ENCODE peak calls at places on chromosomes 11 and 22, in four cellular contexts. One of them, this sample, is unnamed.

GRCh38 chr11:89381094-89381493 is 110.1 kb downstream of the NOX4 start:
- DNase-seq in neural crest cell: no peak
- DNase-seq in H9: no peak
- DNase-seq in heart right ventricle: no peak
- DNase-seq in this sample: peak

GRCh38 chr11:1574256-1575242 is 2.5 kb upstream of the DUSP8 start:
- DNase-seq in neural crest cell: peak
- DNase-seq in H9: peak
- DNase-seq in heart right ventricle: no peak
- DNase-seq in this sample: no peak

GRCh38 chr11:114880458-114880857 is 202.1 kb downstream of the NXPE2 start:
- DNase-seq in neural crest cell: no peak
- DNase-seq in H9: no peak
- DNase-seq in heart right ventricle: no peak
- DNase-seq in this sample: no peak

GRCh38 chr11:61028135-61028729 is 56.8 kb downstream of the CD6 start:
- DNase-seq in neural crest cell: no peak
- DNase-seq in H9: no peak
- DNase-seq in heart right ventricle: no peak
- DNase-seq in this sample: peak

GRCh38 chr22:35191412-35191811 is 65.9 kb upstream of the HMGXB4 start:
- DNase-seq in neural crest cell: no peak
- DNase-seq in H9: no peak
- DNase-seq in heart right ventricle: no peak
- DNase-seq in this sample: peak

GRCh38 chr11:38460901-38461300 is 1862.9 kb upstream of the RAG2 start:
- DNase-seq in neural crest cell: no peak
- DNase-seq in H9: no peak
- DNase-seq in heart right ventricle: peak
- DNase-seq in this sample: peak

GRCh38 chr22:41966607-41967240 is 2.5 kb upstream of the SEPTIN3 start:
- DNase-seq in neural crest cell: no peak
- DNase-seq in H9: peak
- DNase-seq in heart right ventricle: no peak
- DNase-seq in this sample: peak

GRCh38 chr11:118358071-118358470 is 1.3 kb upstream of the UBE4A start:
- DNase-seq in neural crest cell: no peak
- DNase-seq in H9: no peak
- DNase-seq in heart right ventricle: no peak
- DNase-seq in this sample: no peak

GRCh38 chr22:36763576-36763975 is 12.3 kb downstream of the IFT27 start:
- DNase-seq in neural crest cell: no peak
- DNase-seq in H9: peak
- DNase-seq in heart right ventricle: no peak
- DNase-seq in this sample: peak

GRCh38 chr11:129148487-129148886 is 43.6 kb downstream of the ARHGAP32 start:
- DNase-seq in neural crest cell: no peak
- DNase-seq in H9: no peak
- DNase-seq in heart right ventricle: no peak
- DNase-seq in this sample: peak

GRCh38 chr11:13228569-13228968 is 49.0 kb upstream of the BMAL1 start:
- DNase-seq in neural crest cell: no peak
- DNase-seq in H9: no peak
- DNase-seq in heart right ventricle: no peak
- DNase-seq in this sample: no peak

GRCh38 chr11:86176165-86176884 is 68.2 kb upstream of the EED start:
- DNase-seq in neural crest cell: no peak
- DNase-seq in H9: no peak
- DNase-seq in heart right ventricle: no peak
- DNase-seq in this sample: peak

GRCh38 chr11:69437876-69438205 is 43.6 kb upstream of the LINC01488 start:
- DNase-seq in neural crest cell: no peak
- DNase-seq in H9: no peak
- DNase-seq in heart right ventricle: no peak
- DNase-seq in this sample: no peak

GRCh38 chr11:9692696-9693095 is 28.8 kb downstream of the SWAP70 start:
- DNase-seq in neural crest cell: no peak
- DNase-seq in H9: no peak
- DNase-seq in heart right ventricle: no peak
- DNase-seq in this sample: no peak

GRCh38 chr11:9689721-9690120 is 25.8 kb downstream of the SWAP70 start:
- DNase-seq in neural crest cell: no peak
- DNase-seq in H9: no peak
- DNase-seq in heart right ventricle: no peak
- DNase-seq in this sample: no peak

GRCh38 chr11:9691865-9692264 is 28.0 kb downstream of the SWAP70 start:
- DNase-seq in neural crest cell: no peak
- DNase-seq in H9: no peak
- DNase-seq in heart right ventricle: no peak
- DNase-seq in this sample: peak

GRCh38 chr11:9697766-9698165 is 33.9 kb downstream of the SWAP70 start:
- DNase-seq in neural crest cell: no peak
- DNase-seq in H9: no peak
- DNase-seq in heart right ventricle: no peak
- DNase-seq in this sample: no peak

DNA sequence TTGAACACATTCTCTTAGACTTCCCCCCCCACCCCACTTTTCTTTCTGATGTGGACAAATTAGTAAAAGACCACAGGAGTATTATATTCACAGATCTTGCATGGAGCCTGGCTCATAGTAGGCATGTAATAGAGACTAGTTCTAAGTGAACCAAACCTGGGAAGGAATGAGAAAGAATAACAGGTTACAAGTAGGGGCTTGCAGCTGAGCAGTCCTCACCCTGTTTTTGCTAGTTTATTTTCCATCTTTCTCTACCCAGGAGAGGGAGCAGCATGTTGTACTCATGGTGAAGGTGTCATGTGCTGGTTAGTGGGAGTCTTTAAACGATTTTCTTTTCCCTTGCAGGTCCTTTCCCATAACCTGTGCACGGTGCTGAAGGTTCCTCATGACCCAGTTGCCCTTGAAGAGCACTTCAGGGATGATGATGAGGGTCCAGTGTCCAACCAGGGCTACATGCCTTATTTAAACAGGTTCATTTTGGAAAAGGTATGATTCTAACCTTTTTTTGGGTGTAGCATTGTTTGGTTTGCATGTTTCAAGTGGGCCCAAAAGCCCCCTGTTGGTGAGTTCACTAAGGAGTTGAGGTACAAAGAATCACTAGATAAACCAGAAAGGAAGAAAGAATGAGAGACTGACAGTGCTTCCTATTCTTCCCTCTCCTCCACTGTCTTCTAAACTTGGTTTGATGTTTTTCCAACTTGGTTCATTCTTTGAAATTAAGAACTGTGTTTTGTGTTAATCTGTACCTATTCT is 30.1 kb downstream of the SWAP70 start:
- DNase-seq in neural crest cell: no peak
- DNase-seq in H9: no peak
- DNase-seq in heart right ventricle: no peak
- DNase-seq in this sample: peak
- TF ChIP-seq CTCF in neural crest cell: no peak
- TF ChIP-seq CTCF in H9: peak
- TF ChIP-seq CTCF in heart right ventricle: no peak
- TF ChIP-seq CTCF in this sample: no peak

GRCh38 chr11:67407700-67408163 is 3.8 kb downstream of the TBC1D10C start:
- DNase-seq in neural crest cell: no peak
- DNase-seq in H9: no peak
- DNase-seq in heart right ventricle: no peak
- DNase-seq in this sample: no peak

GRCh38 chr11:67408437-67409200 is 4.7 kb downstream of the TBC1D10C start:
- DNase-seq in neural crest cell: no peak
- DNase-seq in H9: no peak
- DNase-seq in heart right ventricle: no peak
- DNase-seq in this sample: no peak

GRCh38 chr11:67406420-67406968 is 2.6 kb downstream of the TBC1D10C start:
- DNase-seq in neural crest cell: no peak
- DNase-seq in H9: no peak
- DNase-seq in heart right ventricle: no peak
- DNase-seq in this sample: no peak

GRCh38 chr11:67405688-67406339 is 1.9 kb downstream of the TBC1D10C start:
- DNase-seq in neural crest cell: no peak
- DNase-seq in H9: no peak
- DNase-seq in heart right ventricle: no peak
- DNase-seq in this sample: no peak

GRCh38 chr11:67406969-67407699 is 3.3 kb downstream of the TBC1D10C start:
- DNase-seq in neural crest cell: no peak
- DNase-seq in H9: no peak
- DNase-seq in heart right ventricle: no peak
- DNase-seq in this sample: no peak
- TF ChIP-seq CTCF in neural crest cell: no peak
- TF ChIP-seq CTCF in H9: no peak
- TF ChIP-seq CTCF in heart right ventricle: no peak
- TF ChIP-seq CTCF in this sample: no peak

DNA sequence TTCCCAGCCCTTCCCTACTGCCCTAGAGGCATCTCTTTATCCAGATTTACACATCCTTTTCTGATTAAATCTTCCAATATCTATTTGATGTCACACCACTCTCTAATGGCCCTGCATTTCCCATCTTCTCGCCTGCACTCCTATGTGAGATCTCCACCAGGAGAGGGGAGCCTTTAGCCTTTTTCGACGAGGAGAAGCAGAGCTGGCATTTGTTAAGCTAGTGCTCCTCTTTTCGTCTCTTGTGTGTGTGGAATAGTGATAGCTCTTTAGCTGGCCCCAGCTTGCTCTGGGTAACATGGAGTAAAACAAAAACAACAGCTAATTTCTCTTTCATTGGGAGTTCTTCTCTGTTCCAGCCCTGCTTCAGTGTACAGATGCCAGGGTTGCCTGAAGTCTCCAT is 536.5 kb downstream of the NTM start:
- DNase-seq in neural crest cell: no peak
- DNase-seq in H9: no peak
- DNase-seq in heart right ventricle: no peak
- DNase-seq in this sample: no peak
- TF ChIP-seq CTCF in neural crest cell: no peak
- TF ChIP-seq CTCF in H9: peak
- TF ChIP-seq CTCF in heart right ventricle: peak
- TF ChIP-seq CTCF in this sample: no peak

GRCh38 chr11:71082454-71082853 is 169.9 kb downstream of the SHANK2 start:
- DNase-seq in neural crest cell: no peak
- DNase-seq in H9: no peak
- DNase-seq in heart right ventricle: no peak
- DNase-seq in this sample: no peak

GRCh38 chr11:71084306-71085012 is 167.9 kb downstream of the SHANK2 start:
- DNase-seq in neural crest cell: no peak
- DNase-seq in H9: no peak
- DNase-seq in heart right ventricle: no peak
- DNase-seq in this sample: no peak

GRCh38 chr11:71083105-71083504 is 169.3 kb downstream of the SHANK2 start:
- DNase-seq in neural crest cell: no peak
- DNase-seq in H9: no peak
- DNase-seq in heart right ventricle: no peak
- DNase-seq in this sample: no peak

GRCh38 chr11:71089571-71089970 is 162.8 kb downstream of the SHANK2 start:
- DNase-seq in neural crest cell: no peak
- DNase-seq in H9: no peak
- DNase-seq in heart right ventricle: no peak
- DNase-seq in this sample: no peak

GRCh38 chr11:71086687-71087258 is 165.6 kb downstream of the SHANK2 start:
- DNase-seq in neural crest cell: peak
- DNase-seq in H9: peak
- DNase-seq in heart right ventricle: no peak
- DNase-seq in this sample: peak
- TF ChIP-seq CTCF in neural crest cell: peak
- TF ChIP-seq CTCF in H9: peak
- TF ChIP-seq CTCF in heart right ventricle: peak
- TF ChIP-seq CTCF in this sample: peak

DNA sequence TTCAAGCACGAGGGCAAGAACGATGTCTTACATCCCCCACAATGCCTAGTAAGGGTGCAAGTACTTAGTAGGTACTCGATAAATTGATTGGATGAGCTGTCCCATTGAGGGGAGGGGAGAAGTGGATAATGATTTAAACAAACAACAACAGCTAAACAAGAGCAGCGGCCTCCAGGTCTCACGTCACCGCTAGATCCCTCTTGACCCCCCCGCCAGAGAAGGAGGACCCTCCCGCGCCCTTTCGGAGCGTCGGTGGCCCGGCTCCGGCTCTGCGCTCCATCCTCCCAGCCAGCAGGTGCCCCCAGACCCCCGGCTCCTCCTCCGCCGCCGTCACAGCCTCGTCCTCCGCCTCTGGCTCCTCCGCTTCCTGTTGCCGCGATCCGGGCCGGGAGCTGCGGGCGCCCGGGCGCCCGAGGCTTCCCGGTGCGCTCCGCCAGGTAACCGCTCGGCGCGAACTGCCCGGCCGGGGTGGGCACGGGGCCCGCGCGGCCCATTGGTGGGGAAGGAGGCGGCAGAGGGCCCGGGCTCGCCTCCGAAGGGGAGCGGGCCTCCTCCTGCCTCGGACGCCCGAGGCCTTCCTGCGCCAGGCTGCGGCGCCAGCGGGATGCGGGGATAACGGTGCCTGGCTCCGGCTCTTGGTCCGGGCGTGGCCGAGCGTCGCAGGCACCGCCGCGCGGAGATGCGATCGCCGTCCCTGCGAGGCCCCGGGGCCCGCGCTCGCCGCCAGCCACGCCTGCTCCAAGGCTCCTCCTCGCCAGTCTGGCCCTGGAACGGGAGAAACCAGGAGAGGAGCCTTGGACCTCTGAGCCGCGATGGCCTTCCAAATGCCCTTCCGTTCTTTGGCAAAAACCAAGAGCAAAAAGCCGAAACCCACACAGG is at the start of gene TLCD5:
- DNase-seq in neural crest cell: peak
- DNase-seq in H9: peak
- DNase-seq in heart right ventricle: peak
- DNase-seq in this sample: no peak
- TF ChIP-seq CTCF in neural crest cell: peak
- TF ChIP-seq CTCF in H9: peak
- TF ChIP-seq CTCF in heart right ventricle: peak
- TF ChIP-seq CTCF in this sample: peak

GRCh38 chr11:20067665-20068064 is 92.6 kb downstream of the DBX1 start:
- DNase-seq in neural crest cell: no peak
- DNase-seq in H9: no peak
- DNase-seq in heart right ventricle: no peak
- DNase-seq in this sample: no peak

GRCh38 chr11:20068691-20069090 is 91.6 kb downstream of the DBX1 start:
- DNase-seq in neural crest cell: no peak
- DNase-seq in H9: no peak
- DNase-seq in heart right ventricle: no peak
- DNase-seq in this sample: no peak

GRCh38 chr11:20065040-20065805 is 95.1 kb downstream of the DBX1 start:
- DNase-seq in neural crest cell: no peak
- DNase-seq in H9: no peak
- DNase-seq in heart right ventricle: no peak
- DNase-seq in this sample: no peak

GRCh38 chr11:20066013-20066782 is 94.1 kb downstream of the DBX1 start:
- DNase-seq in neural crest cell: no peak
- DNase-seq in H9: no peak
- DNase-seq in heart right ventricle: no peak
- DNase-seq in this sample: no peak

DNA sequence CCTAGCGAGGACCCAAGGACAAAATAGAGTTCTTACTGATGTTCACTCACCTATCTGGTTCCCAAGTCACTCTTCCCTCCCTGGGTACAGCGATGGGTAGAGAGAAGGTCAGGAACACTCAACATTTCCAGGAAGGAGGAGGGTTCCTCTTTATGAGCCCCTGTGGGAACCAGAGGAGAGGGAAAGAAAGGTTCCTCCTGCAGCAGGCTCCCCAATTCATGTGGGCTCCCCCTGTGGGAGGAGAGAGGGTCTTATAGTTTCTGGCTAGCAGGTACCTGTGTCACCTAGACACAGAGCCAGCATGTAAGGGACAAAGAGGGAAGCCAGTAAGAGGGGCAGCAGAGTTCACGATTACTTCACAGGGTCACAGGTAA is 93.5 kb downstream of the DBX1 start:
- DNase-seq in neural crest cell: no peak
- DNase-seq in H9: no peak
- DNase-seq in heart right ventricle: no peak
- DNase-seq in this sample: no peak
- TF ChIP-seq CTCF in neural crest cell: no peak
- TF ChIP-seq CTCF in H9: peak
- TF ChIP-seq CTCF in heart right ventricle: no peak
- TF ChIP-seq CTCF in this sample: no peak

This sample was measured in bronchial epithelial cell.